ENCODE peak calls at places on chromosomes 1 and 21, in nine cellular contexts. T is NCI-H1436, C is KBM-7, I is heart left ventricle, E is sciatic nerve, N is Right ventricle myocardium superior, U is GM23248, K is aorta, W is HS-27A. O is an unnamed sample.

GRCh38 chr1:1437033-1437903 is 1.8 kb downstream of the VWA1 start:
- DNase-seq in T (no peak), C (no peak), I (no peak), E (no peak), N (peak), U (no peak), K (no peak), W (no peak), O (no peak)

GRCh38 chr1:205301220-205301821 is 20.2 kb downstream of the NUAK2 start:
- DNase-seq in T (no peak), C (no peak), I (no peak), E (peak), N (no peak), U (peak), K (no peak), W (peak), O (no peak)

GRCh38 chr1:41918450-41919043 is at the start of gene HIVEP3:
- DNase-seq in T (no peak), C (peak), I (no peak), E (no peak), N (no peak), U (peak), K (no peak), W (no peak), O (no peak)

GRCh38 chr1:75632350-75632949 is 21.5 kb upstream of the SLC44A5 start:
- DNase-seq in T (peak), C (peak), I (no peak), E (no peak), N (no peak), U (peak), K (no peak), W (peak), O (no peak)

GRCh38 chr21:29678616-29679015 is 261.2 kb downstream of the GRIK1 start:
- DNase-seq in T (no peak), C (no peak), I (no peak), E (no peak), N (no peak), U (peak), K (no peak), W (no peak), O (no peak)

GRCh38 chr1:116461723-116462122 is 88.7 kb downstream of the ATP1A1 start:
- DNase-seq in T (no peak), C (no peak), I (no peak), E (no peak), N (no peak), U (no peak), K (no peak), W (no peak), O (no peak)

GRCh38 chr1:84061336-84061735 is 62.4 kb upstream of the TTLL7 start:
- DNase-seq in T (no peak), C (no peak), I (no peak), E (no peak), N (no peak), U (no peak), K (no peak), W (no peak), O (no peak)

GRCh38 chr1:226064816-226065248 is 2.3 kb downstream of the H3-3A start:
- DNase-seq in T (peak), C (peak), I (peak), E (no peak), N (no peak), U (peak), K (no peak), W (peak), O (no peak)

GRCh38 chr21:24852610-24853195 is 754.6 kb downstream of the MRPL39 start:
- DNase-seq in T (no peak), C (no peak), I (no peak), E (no peak), N (no peak), U (no peak), K (no peak), W (no peak), O (no peak)

GRCh38 chr1:82110366-82111254 is 309.9 kb downstream of the ADGRL2 start:
- DNase-seq in T (no peak), C (no peak), I (no peak), E (no peak), N (no peak), U (no peak), K (no peak), W (no peak), O (no peak)

GRCh38 chr1:151716771-151717631 is at the start of gene CELF3:
- DNase-seq in T (peak), C (no peak), I (no peak), E (no peak), N (no peak), U (peak), K (no peak), W (no peak), O (no peak)

GRCh38 chr1:208921259-208921658 is 662.3 kb upstream of the CAMK1G start:
- DNase-seq in T (no peak), C (no peak), I (no peak), E (no peak), N (no peak), U (peak), K (no peak), W (no peak), O (no peak)

GRCh38 chr1:88503656-88504055 is 180.4 kb upstream of the PKN2 start:
- DNase-seq in T (no peak), C (no peak), I (no peak), E (no peak), N (no peak), U (no peak), K (no peak), W (no peak), O (no peak)

GRCh38 chr1:232952514-232953175 is 2.2 kb downstream of the NTPCR start:
- DNase-seq in T (peak), C (peak), I (peak), E (no peak), N (no peak), U (peak), K (no peak), W (peak), O (no peak)

GRCh38 chr1:213055087-213055591 is 4.1 kb downstream of the RPS6KC1 start:
- DNase-seq in T (no peak), C (peak), I (no peak), E (no peak), N (no peak), U (no peak), K (no peak), W (no peak), O (no peak)

GRCh38 chr1:248007778-248008177 is 5.7 kb upstream of the OR2L5 start:
- DNase-seq in T (no peak), C (no peak), I (no peak), E (no peak), N (no peak), U (no peak), K (no peak), W (no peak), O (no peak)

GRCh38 chr1:233034845-233035244 is 84.4 kb downstream of the NTPCR start:
- DNase-seq in T (no peak), C (no peak), I (no peak), E (no peak), N (no peak), U (no peak), K (no peak), W (no peak), O (no peak)

GRCh38 chr1:39711359-39712340 is 20.4 kb upstream of the HPCAL4 start:
- DNase-seq in T (no peak), C (no peak), I (no peak), E (no peak), N (no peak), U (peak), K (no peak), W (no peak), O (no peak)

GRCh38 chr1:220370041-220370700 is 97.9 kb upstream of the RAB3GAP2 start:
- DNase-seq in T (no peak), C (no peak), I (no peak), E (no peak), N (no peak), U (peak), K (no peak), W (peak), O (no peak)

GRCh38 chr1:27455166-27455811 is 34.7 kb downstream of the WASF2 start:
- DNase-seq in T (no peak), C (no peak), I (no peak), E (no peak), N (no peak), U (peak), K (no peak), W (no peak), O (no peak)

GRCh38 chr1:54640361-54640760 is 1.2 kb upstream of the MROH7 start:
- DNase-seq in T (no peak), C (no peak), I (no peak), E (no peak), N (no peak), U (no peak), K (no peak), W (no peak), O (no peak)

GRCh38 chr1:94227624-94228023 is 9.8 kb downstream of the ARHGAP29 start:
- DNase-seq in T (no peak), C (no peak), I (no peak), E (no peak), N (no peak), U (no peak), K (no peak), W (no peak), O (no peak)

GRCh38 chr1:53890522-53890941 is 935 bp upstream of the YIPF1 start:
- DNase-seq in T (no peak), C (no peak), I (no peak), E (no peak), N (no peak), U (no peak), K (no peak), W (no peak), O (no peak)